ENCODE peak calls at places on chromosomes 11 and 22, in six cellular contexts. One of them, this sample, is unnamed.

GRCh38 chr22:22691055-22691454 is 46.6 kb downstream of the GGTLC2 start:
- DNase-seq in fibroblast of pulmonary artery: peak
- DNase-seq in caudate nucleus: no peak
- DNase-seq in neural progenitor cell: no peak
- DNase-seq in WTC11: no peak
- DNase-seq in progenitor cell of endocrine pancreas: no peak
- DNase-seq in this sample: no peak

GRCh38 chr22:39556970-39557811 is 13.4 kb upstream of the CACNA1I start:
- DNase-seq in fibroblast of pulmonary artery: no peak
- DNase-seq in caudate nucleus: peak
- DNase-seq in neural progenitor cell: peak
- DNase-seq in WTC11: no peak
- DNase-seq in progenitor cell of endocrine pancreas: no peak
- DNase-seq in this sample: peak

GRCh38 chr11:44936951-44937543 is 13.6 kb downstream of the TP53I11 start:
- DNase-seq in fibroblast of pulmonary artery: no peak
- DNase-seq in caudate nucleus: no peak
- DNase-seq in neural progenitor cell: no peak
- DNase-seq in WTC11: no peak
- DNase-seq in progenitor cell of endocrine pancreas: no peak
- DNase-seq in this sample: no peak

GRCh38 chr11:57476883-57477506 is 16.7 kb downstream of the RTN4RL2 start:
- DNase-seq in fibroblast of pulmonary artery: no peak
- DNase-seq in caudate nucleus: no peak
- DNase-seq in neural progenitor cell: peak
- DNase-seq in WTC11: peak
- DNase-seq in progenitor cell of endocrine pancreas: no peak
- DNase-seq in this sample: peak

GRCh38 chr22:45877036-45877380 is 100.0 kb downstream of the WNT7B start:
- DNase-seq in fibroblast of pulmonary artery: no peak
- DNase-seq in caudate nucleus: no peak
- DNase-seq in neural progenitor cell: no peak
- DNase-seq in WTC11: no peak
- DNase-seq in progenitor cell of endocrine pancreas: no peak
- DNase-seq in this sample: no peak

GRCh38 chr11:46112961-46113617 is 8.2 kb downstream of the PHF21A start:
- DNase-seq in fibroblast of pulmonary artery: peak
- DNase-seq in caudate nucleus: no peak
- DNase-seq in neural progenitor cell: peak
- DNase-seq in WTC11: no peak
- DNase-seq in progenitor cell of endocrine pancreas: no peak
- DNase-seq in this sample: peak

GRCh38 chr11:35912883-35913614 is 30.8 kb upstream of the LDLRAD3 start:
- DNase-seq in fibroblast of pulmonary artery: no peak
- DNase-seq in caudate nucleus: no peak
- DNase-seq in neural progenitor cell: no peak
- DNase-seq in WTC11: no peak
- DNase-seq in progenitor cell of endocrine pancreas: no peak
- DNase-seq in this sample: no peak

GRCh38 chr11:1670928-1671371 is 26.0 kb upstream of the KRTAP5-6 start:
- DNase-seq in fibroblast of pulmonary artery: no peak
- DNase-seq in caudate nucleus: no peak
- DNase-seq in neural progenitor cell: no peak
- DNase-seq in WTC11: no peak
- DNase-seq in progenitor cell of endocrine pancreas: no peak
- DNase-seq in this sample: no peak

GRCh38 chr22:45777046-45777851 is 105.6 kb downstream of the ATXN10 start:
- DNase-seq in fibroblast of pulmonary artery: peak
- DNase-seq in caudate nucleus: no peak
- DNase-seq in neural progenitor cell: no peak
- DNase-seq in WTC11: no peak
- DNase-seq in progenitor cell of endocrine pancreas: no peak
- DNase-seq in this sample: peak

GRCh38 chr22:21760640-21761039 is 25.0 kb upstream of the YPEL1 start:
- DNase-seq in fibroblast of pulmonary artery: peak
- DNase-seq in caudate nucleus: no peak
- DNase-seq in neural progenitor cell: no peak
- DNase-seq in WTC11: no peak
- DNase-seq in progenitor cell of endocrine pancreas: no peak
- DNase-seq in this sample: peak

GRCh38 chr11:74685338-74685737 is 45.9 kb downstream of the CHRDL2 start:
- DNase-seq in fibroblast of pulmonary artery: no peak
- DNase-seq in caudate nucleus: no peak
- DNase-seq in neural progenitor cell: no peak
- DNase-seq in WTC11: no peak
- DNase-seq in progenitor cell of endocrine pancreas: no peak
- DNase-seq in this sample: no peak

GRCh38 chr11:59754494-59754858 is 700 bp upstream of the STX3 start:
- DNase-seq in fibroblast of pulmonary artery: no peak
- DNase-seq in caudate nucleus: no peak
- DNase-seq in neural progenitor cell: peak
- DNase-seq in WTC11: peak
- DNase-seq in progenitor cell of endocrine pancreas: no peak
- DNase-seq in this sample: peak

GRCh38 chr11:126352934-126353801 is 2.3 kb upstream of the ST3GAL4 start:
- DNase-seq in fibroblast of pulmonary artery: peak
- DNase-seq in caudate nucleus: no peak
- DNase-seq in neural progenitor cell: no peak
- DNase-seq in WTC11: no peak
- DNase-seq in progenitor cell of endocrine pancreas: no peak
- DNase-seq in this sample: peak

GRCh38 chr11:59666969-59667368 is 1.9 kb downstream of the PATL1 start:
- DNase-seq in fibroblast of pulmonary artery: peak
- DNase-seq in caudate nucleus: no peak
- DNase-seq in neural progenitor cell: no peak
- DNase-seq in WTC11: no peak
- DNase-seq in progenitor cell of endocrine pancreas: no peak
- DNase-seq in this sample: peak

GRCh38 chr11:130314184-130314748 is 451 bp downstream of the ZBTB44 start:
- DNase-seq in fibroblast of pulmonary artery: peak
- DNase-seq in caudate nucleus: peak
- DNase-seq in neural progenitor cell: peak
- DNase-seq in WTC11: peak
- DNase-seq in progenitor cell of endocrine pancreas: peak
- DNase-seq in this sample: peak

GRCh38 chr22:24466831-24467249 is 28.3 kb upstream of the UPB1 start:
- DNase-seq in fibroblast of pulmonary artery: peak
- DNase-seq in caudate nucleus: no peak
- DNase-seq in neural progenitor cell: peak
- DNase-seq in WTC11: no peak
- DNase-seq in progenitor cell of endocrine pancreas: no peak
- DNase-seq in this sample: peak

GRCh38 chr11:64629796-64630562 is 39.0 kb downstream of the SLC22A12 start:
- DNase-seq in fibroblast of pulmonary artery: no peak
- DNase-seq in caudate nucleus: no peak
- DNase-seq in neural progenitor cell: peak
- DNase-seq in WTC11: peak
- DNase-seq in progenitor cell of endocrine pancreas: peak
- DNase-seq in this sample: no peak

GRCh38 chr11:27391336-27392015 is 28.5 kb upstream of the CCDC34 start:
- DNase-seq in fibroblast of pulmonary artery: no peak
- DNase-seq in caudate nucleus: no peak
- DNase-seq in neural progenitor cell: peak
- DNase-seq in WTC11: no peak
- DNase-seq in progenitor cell of endocrine pancreas: no peak
- DNase-seq in this sample: no peak

GRCh38 chr11:4626207-4627105 is 10.8 kb upstream of the OR51D1 start:
- DNase-seq in fibroblast of pulmonary artery: peak
- DNase-seq in caudate nucleus: peak
- DNase-seq in neural progenitor cell: peak
- DNase-seq in WTC11: peak
- DNase-seq in progenitor cell of endocrine pancreas: peak
- DNase-seq in this sample: peak

GRCh38 chr22:28435271-28435825 is 244.3 kb downstream of the TTC28 start:
- DNase-seq in fibroblast of pulmonary artery: no peak
- DNase-seq in caudate nucleus: no peak
- DNase-seq in neural progenitor cell: no peak
- DNase-seq in WTC11: no peak
- DNase-seq in progenitor cell of endocrine pancreas: no peak
- DNase-seq in this sample: no peak

GRCh38 chr11:17386331-17387084 is 2.0 kb downstream of the KCNJ11 start:
- DNase-seq in fibroblast of pulmonary artery: peak
- DNase-seq in caudate nucleus: peak
- DNase-seq in neural progenitor cell: peak
- DNase-seq in WTC11: peak
- DNase-seq in progenitor cell of endocrine pancreas: peak
- DNase-seq in this sample: peak

GRCh38 chr11:10657308-10658271 is 36.0 kb downstream of the IRAG1 start:
- DNase-seq in fibroblast of pulmonary artery: peak
- DNase-seq in caudate nucleus: no peak
- DNase-seq in neural progenitor cell: no peak
- DNase-seq in WTC11: no peak
- DNase-seq in progenitor cell of endocrine pancreas: no peak
- DNase-seq in this sample: peak

GRCh38 chr11:66142370-66143263 is 72.5 kb downstream of the PACS1 start:
- DNase-seq in fibroblast of pulmonary artery: peak
- DNase-seq in caudate nucleus: no peak
- DNase-seq in neural progenitor cell: no peak
- DNase-seq in WTC11: no peak
- DNase-seq in progenitor cell of endocrine pancreas: no peak
- DNase-seq in this sample: no peak

GRCh38 chr22:37731804-37732471 is 35.1 kb downstream of the TRIOBP start:
- DNase-seq in fibroblast of pulmonary artery: no peak
- DNase-seq in caudate nucleus: no peak
- DNase-seq in neural progenitor cell: no peak
- DNase-seq in WTC11: no peak
- DNase-seq in progenitor cell of endocrine pancreas: no peak
- DNase-seq in this sample: no peak

GRCh38 chr11:124174001-124174400 is 9.1 kb upstream of the OR10D3 start:
- DNase-seq in fibroblast of pulmonary artery: peak
- DNase-seq in caudate nucleus: no peak
- DNase-seq in neural progenitor cell: peak
- DNase-seq in WTC11: no peak
- DNase-seq in progenitor cell of endocrine pancreas: no peak
- DNase-seq in this sample: peak

GRCh38 chr11:91796999-91797398 is 427.6 kb upstream of the FAT3 start:
- DNase-seq in fibroblast of pulmonary artery: no peak
- DNase-seq in caudate nucleus: no peak
- DNase-seq in neural progenitor cell: no peak
- DNase-seq in WTC11: no peak
- DNase-seq in progenitor cell of endocrine pancreas: no peak
- DNase-seq in this sample: no peak

GRCh38 chr11:79047980-79048379 is 392.9 kb downstream of the TENM4 start:
- DNase-seq in fibroblast of pulmonary artery: no peak
- DNase-seq in caudate nucleus: no peak
- DNase-seq in neural progenitor cell: no peak
- DNase-seq in WTC11: no peak
- DNase-seq in progenitor cell of endocrine pancreas: no peak
- DNase-seq in this sample: no peak

GRCh38 chr11:106156290-106156937 is 79.0 kb downstream of the AASDHPPT start:
- DNase-seq in fibroblast of pulmonary artery: peak
- DNase-seq in caudate nucleus: peak
- DNase-seq in neural progenitor cell: peak
- DNase-seq in WTC11: no peak
- DNase-seq in progenitor cell of endocrine pancreas: no peak
- DNase-seq in this sample: peak

GRCh38 chr22:44360686-44361381 is 48.1 kb upstream of the SHISAL1 start:
- DNase-seq in fibroblast of pulmonary artery: peak
- DNase-seq in caudate nucleus: no peak
- DNase-seq in neural progenitor cell: peak
- DNase-seq in WTC11: no peak
- DNase-seq in progenitor cell of endocrine pancreas: no peak
- DNase-seq in this sample: peak

GRCh38 chr22:17920145-17920605 is 104.2 kb downstream of the MICAL3 start:
- DNase-seq in fibroblast of pulmonary artery: peak
- DNase-seq in caudate nucleus: no peak
- DNase-seq in neural progenitor cell: peak
- DNase-seq in WTC11: peak
- DNase-seq in progenitor cell of endocrine pancreas: no peak
- DNase-seq in this sample: peak

GRCh38 chr11:70854891-70855556 is 397.4 kb downstream of the SHANK2 start:
- DNase-seq in fibroblast of pulmonary artery: no peak
- DNase-seq in caudate nucleus: no peak
- DNase-seq in neural progenitor cell: no peak
- DNase-seq in WTC11: no peak
- DNase-seq in progenitor cell of endocrine pancreas: no peak
- DNase-seq in this sample: no peak

GRCh38 chr11:113163291-113164030 is 150.9 kb upstream of the TTC12 start:
- DNase-seq in fibroblast of pulmonary artery: peak
- DNase-seq in caudate nucleus: no peak
- DNase-seq in neural progenitor cell: no peak
- DNase-seq in WTC11: no peak
- DNase-seq in progenitor cell of endocrine pancreas: no peak
- DNase-seq in this sample: peak

GRCh38 chr22:33908201-33909074 is 11.8 kb downstream of the LARGE1 start:
- DNase-seq in fibroblast of pulmonary artery: no peak
- DNase-seq in caudate nucleus: no peak
- DNase-seq in neural progenitor cell: no peak
- DNase-seq in WTC11: no peak
- DNase-seq in progenitor cell of endocrine pancreas: no peak
- DNase-seq in this sample: no peak

GRCh38 chr22:21755855-21756284 is 20.3 kb upstream of the YPEL1 start:
- DNase-seq in fibroblast of pulmonary artery: peak
- DNase-seq in caudate nucleus: no peak
- DNase-seq in neural progenitor cell: no peak
- DNase-seq in WTC11: no peak
- DNase-seq in progenitor cell of endocrine pancreas: no peak
- DNase-seq in this sample: peak

GRCh38 chr11:86473991-86474833 is 99.5 kb downstream of the CCDC81 start:
- DNase-seq in fibroblast of pulmonary artery: peak
- DNase-seq in caudate nucleus: no peak
- DNase-seq in neural progenitor cell: no peak
- DNase-seq in WTC11: no peak
- DNase-seq in progenitor cell of endocrine pancreas: no peak
- DNase-seq in this sample: no peak

GRCh38 chr11:59550842-59551650 is 39.7 kb downstream of the OR4D9 start:
- DNase-seq in fibroblast of pulmonary artery: peak
- DNase-seq in caudate nucleus: peak
- DNase-seq in neural progenitor cell: peak
- DNase-seq in WTC11: peak
- DNase-seq in progenitor cell of endocrine pancreas: peak
- DNase-seq in this sample: peak

GRCh38 chr22:41532908-41533825 is 11.1 kb downstream of the POLR3H start:
- DNase-seq in fibroblast of pulmonary artery: peak
- DNase-seq in caudate nucleus: peak
- DNase-seq in neural progenitor cell: peak
- DNase-seq in WTC11: peak
- DNase-seq in progenitor cell of endocrine pancreas: peak
- DNase-seq in this sample: peak

GRCh38 chr11:134098566-134099184 is 29.8 kb downstream of the JAM3 start:
- DNase-seq in fibroblast of pulmonary artery: no peak
- DNase-seq in caudate nucleus: no peak
- DNase-seq in neural progenitor cell: no peak
- DNase-seq in WTC11: no peak
- DNase-seq in progenitor cell of endocrine pancreas: no peak
- DNase-seq in this sample: peak

GRCh38 chr22:45504703-45505341 is 2.1 kb downstream of the FBLN1 start:
- DNase-seq in fibroblast of pulmonary artery: peak
- DNase-seq in caudate nucleus: no peak
- DNase-seq in neural progenitor cell: peak
- DNase-seq in WTC11: peak
- DNase-seq in progenitor cell of endocrine pancreas: peak
- DNase-seq in this sample: peak

This sample was measured in choroid plexus epithelial cell.